ENCODE peak calls at places on chromosome 1, in six cellular contexts. A is GM23338, Y is Peyer's patch, K is esophagus squamous epithelium, J is heart left ventricle, G is AG04450. C is an unnamed sample. For H3K27me3, the result is how much of the 10 kb centered on the place peaks cover.

GRCh38 chr1:45796946-45797345 is 6.5 kb upstream of the MAST2 start:
- DNase-seq in A (no peak), Y (no peak), K (no peak), J (no peak), G (no peak), C (no peak)

GRCh38 chr1:228185641-228185965 is 20.0 kb downstream of the IBA57 start:
- DNase-seq in A (no peak), Y (no peak), K (no peak), J (no peak), G (no peak), C (no peak)

GRCh38 chr1:14970115-14970798 is 183.3 kb upstream of the TMEM51 start:
- DNase-seq in A (peak), Y (no peak), K (no peak), J (no peak), G (no peak), C (peak)

GRCh38 chr1:155173478-155174333 is at the start of gene TRIM46:
- DNase-seq in A (peak), Y (peak), K (no peak), J (no peak), G (no peak), C (peak)

GRCh38 chr1:64597151-64597550 is 127.2 kb downstream of the CACHD1 start:
- DNase-seq in A (no peak), Y (no peak), K (no peak), J (no peak), G (no peak), C (no peak)

GRCh38 chr1:93701619-93702018 is 20.0 kb upstream of the BCAR3 start:
- DNase-seq in A (no peak), Y (no peak), K (no peak), J (no peak), G (peak), C (no peak)

GRCh38 chr1:214864896-214865688 is 217.4 kb upstream of the KCNK2 start:
- DNase-seq in A (no peak), Y (no peak), K (no peak), J (no peak), G (peak), C (no peak)

GRCh38 chr1:27009601-27010197 is 3.0 kb downstream of the TENT5B start:
- DNase-seq in A (peak), Y (peak), K (no peak), J (no peak), G (no peak), C (peak)

GRCh38 chr1:66214901-66215300 is 319.1 kb upstream of the SGIP1 start:
- DNase-seq in A (no peak), Y (no peak), K (no peak), J (no peak), G (no peak), C (no peak)

GRCh38 chr1:54653036-54653435 is 11.4 kb downstream of the MROH7 start:
- DNase-seq in A (no peak), Y (no peak), K (no peak), J (no peak), G (no peak), C (no peak)

GRCh38 chr1:240582953-240583352 is 29.0 kb downstream of the GREM2 start:
- DNase-seq in A (no peak), Y (no peak), K (no peak), J (no peak), G (no peak), C (no peak)

GRCh38 chr1:148308832-148309458 is 156.9 kb upstream of the NBPF11 start:
- DNase-seq in A (peak), Y (no peak), K (no peak), J (no peak), G (no peak), C (no peak)

GRCh38 chr1:243973169-243973568 is 77.9 kb upstream of the ZBTB18 start:
- DNase-seq in A (no peak), Y (no peak), K (no peak), J (no peak), G (no peak), C (no peak)

GRCh38 chr1:203506821-203507220 is 12.9 kb downstream of the OPTC start:
- DNase-seq in A (no peak), Y (no peak), K (no peak), J (no peak), G (no peak), C (no peak)

GRCh38 chr1:58573705-58574591 is 3.1 kb downstream of the TACSTD2 start:
- DNase-seq in A (no peak), Y (no peak), K (no peak), J (no peak), G (no peak), C (no peak)

GRCh38 chr1:185309566-185309965 is 7.5 kb downstream of the IVNS1ABP start:
- DNase-seq in A (no peak), Y (no peak), K (no peak), J (no peak), G (no peak), C (no peak)

GRCh38 chr1:234120327-234120944 is 216.0 kb downstream of the SLC35F3 start:
- DNase-seq in A (no peak), Y (no peak), K (no peak), J (no peak), G (no peak), C (no peak)

GRCh38 chr1:117928881-117929339 is 511 bp downstream of the GDAP2 start:
- DNase-seq in A (peak), Y (peak), K (no peak), J (peak), G (peak), C (peak)

GRCh38 chr1:147316968-147317367 is 74.5 kb downstream of the CHD1L start:
- DNase-seq in A (no peak), Y (no peak), K (no peak), J (no peak), G (no peak), C (no peak)

GRCh38 chr1:1462318-1462966 is 9.1 kb upstream of the ATAD3B start:
- DNase-seq in A (no peak), Y (no peak), K (no peak), J (peak), G (no peak), C (peak)

GRCh38 chr1:65041014-65041413 is 74.7 kb upstream of the JAK1 start:
- DNase-seq in A (no peak), Y (no peak), K (no peak), J (no peak), G (no peak), C (no peak)

GRCh38 chr1:53561488-53562115 is 102.4 kb downstream of the DMRTB1 start:
- DNase-seq in A (no peak), Y (peak), K (no peak), J (peak), G (no peak), C (peak)

GRCh38 chr1:29280780-29281131 is 44.4 kb downstream of the PTPRU start:
- DNase-seq in A (no peak), Y (no peak), K (no peak), J (no peak), G (no peak), C (no peak)

GRCh38 chr1:202247104-202247503 is 53.5 kb downstream of the LGR6 start:
- DNase-seq in A (no peak), Y (no peak), K (no peak), J (no peak), G (no peak), C (no peak)

GRCh38 chr1:41728403-41729202 is 190.1 kb downstream of the HIVEP3 start:
- DNase-seq in A (no peak), Y (no peak), K (no peak), J (no peak), G (no peak), C (peak)

GRCh38 chr1:25049190-25049589 is 119.1 kb upstream of the RUNX3 start:
- DNase-seq in A (no peak), Y (no peak), K (no peak), J (no peak), G (no peak), C (no peak)

GRCh38 chr1:11273595-11274234 is 717 bp downstream of the UBIAD1 start:
- DNase-seq in A (no peak), Y (no peak), K (no peak), J (no peak), G (no peak), C (no peak)

GRCh38 chr1:44359234-44359937 is 4.3 kb upstream of the ERI3 start:
- DNase-seq in A (no peak), Y (no peak), K (no peak), J (no peak), G (no peak), C (no peak)

GRCh38 chr1:212482352-212483153 is 49.8 kb downstream of the NENF start:
- DNase-seq in A (no peak), Y (peak), K (no peak), J (no peak), G (no peak), C (peak)

GRCh38 chr1:60065199-60065598 is 8.4 kb downstream of the C1orf87 start:
- DNase-seq in A (no peak), Y (no peak), K (no peak), J (no peak), G (no peak), C (no peak)

GRCh38 chr1:14627608-14628489 is 29.4 kb downstream of the KAZN start:
- DNase-seq in A (no peak), Y (no peak), K (no peak), J (no peak), G (no peak), C (no peak)

GRCh38 chr1:85109475-85109874 is 61.2 kb upstream of the MCOLN3 start:
- DNase-seq in A (peak), Y (peak), K (no peak), J (no peak), G (peak), C (peak)
- TF ChIP-seq CTCF in A (peak), Y (peak), K (peak), J (peak), G (peak), C (peak)

GRCh38 chr1:6450005-6450450 is 15.9 kb downstream of the TNFRSF25 start:
- DNase-seq in A (no peak), Y (no peak), K (no peak), J (no peak), G (no peak), C (no peak)
- H3K27me3 ChIP-seq in A (under half), Y (under half), K (under half), J (half or more), G (half or more), C (half or more)

GRCh38 chr1:217272385-217272784 is 358.5 kb downstream of the GPATCH2 start:
- DNase-seq in A (no peak), Y (no peak), K (no peak), J (no peak), G (peak), C (no peak)
- TF ChIP-seq CTCF in A (no peak), Y (no peak), K (no peak), J (no peak), G (no peak), C (no peak)

GRCh38 chr1:204688007-204688406 is 2.5 kb upstream of the LRRN2 start:
- DNase-seq in A (no peak), Y (no peak), K (no peak), J (no peak), G (no peak), C (no peak)

GRCh38 chr1:204685236-204686006 is at the start of gene LRRN2:
- DNase-seq in A (peak), Y (peak), K (no peak), J (no peak), G (no peak), C (peak)

GRCh38 chr1:204684206-204684536 is 1.4 kb downstream of the LRRN2 start:
- DNase-seq in A (peak), Y (no peak), K (no peak), J (no peak), G (no peak), C (no peak)

GRCh38 chr1:204683284-204684205 is 2.0 kb downstream of the LRRN2 start:
- DNase-seq in A (no peak), Y (no peak), K (no peak), J (no peak), G (no peak), C (no peak)

DNA sequence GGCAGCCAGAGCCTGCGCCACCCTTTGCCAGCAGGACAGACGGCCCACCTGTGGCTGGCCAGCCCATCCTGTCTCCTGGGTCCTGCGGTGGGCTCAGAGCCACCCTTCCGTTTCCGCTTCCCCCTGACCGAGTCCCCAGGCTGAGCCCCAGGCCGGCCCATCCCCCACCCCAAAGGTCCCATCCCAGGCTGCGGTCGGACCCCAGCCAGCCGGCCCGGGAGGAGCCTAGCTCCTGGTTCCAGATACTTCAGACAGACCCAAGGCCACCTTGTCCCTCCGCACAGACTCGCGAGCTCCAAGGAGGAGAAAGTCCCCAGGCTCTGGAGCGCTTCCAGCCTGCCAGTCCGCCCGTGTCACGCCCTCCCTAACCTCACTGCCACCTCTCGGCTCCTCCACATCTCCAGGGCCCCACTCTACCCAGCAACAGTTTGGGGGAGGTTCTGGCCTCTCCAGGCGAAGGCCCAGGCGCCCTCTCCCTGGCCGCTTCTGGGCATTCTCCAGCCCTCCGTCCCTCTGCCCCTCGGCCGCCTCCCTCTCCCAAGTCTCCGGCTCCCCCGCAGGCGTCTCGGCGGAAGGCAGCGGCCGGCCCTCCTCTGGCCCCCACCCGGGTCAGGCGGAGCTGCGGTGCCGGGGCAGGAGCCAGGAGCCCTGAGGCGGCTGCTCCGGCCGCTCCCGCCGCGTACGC is 845 bp downstream of the LRRN2 start:
- DNase-seq in A (peak), Y (no peak), K (no peak), J (peak), G (no peak), C (peak)
- H3K27me3 ChIP-seq in A (half or more), Y (under half), K (under half), J (under half), G (under half), C (under half)

GRCh38 chr1:151175910-151176309 is at the start of gene TMOD4:
- DNase-seq in A (peak), Y (no peak), K (no peak), J (no peak), G (no peak), C (no peak)
- TF ChIP-seq CTCF in A (peak), Y (no peak), K (peak), J (peak), G (peak), C (peak)

DNA sequence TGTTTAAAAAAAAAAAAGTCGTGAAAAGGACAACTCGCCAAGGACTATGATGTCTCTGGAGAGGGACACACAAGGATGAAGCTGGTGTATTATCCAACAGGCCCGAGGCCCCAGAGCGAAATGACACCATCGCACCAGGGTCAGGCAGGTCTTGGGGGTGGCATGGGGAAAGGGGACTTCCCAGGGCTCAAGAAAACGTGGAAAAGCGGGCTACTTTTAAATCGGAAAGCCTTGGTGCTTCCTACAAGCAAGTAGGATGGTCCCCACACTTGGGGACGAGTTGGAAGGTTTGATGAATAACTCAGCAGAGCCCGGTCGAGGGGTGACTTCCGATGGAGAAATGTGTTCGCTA is 505 bp upstream of the GNPAT start:
- DNase-seq in A (no peak), Y (no peak), K (no peak), J (no peak), G (no peak), C (no peak)
- H3K27me3 ChIP-seq in A (under half), Y (under half), K (under half), J (under half), G (under half), C (under half)

DNA sequence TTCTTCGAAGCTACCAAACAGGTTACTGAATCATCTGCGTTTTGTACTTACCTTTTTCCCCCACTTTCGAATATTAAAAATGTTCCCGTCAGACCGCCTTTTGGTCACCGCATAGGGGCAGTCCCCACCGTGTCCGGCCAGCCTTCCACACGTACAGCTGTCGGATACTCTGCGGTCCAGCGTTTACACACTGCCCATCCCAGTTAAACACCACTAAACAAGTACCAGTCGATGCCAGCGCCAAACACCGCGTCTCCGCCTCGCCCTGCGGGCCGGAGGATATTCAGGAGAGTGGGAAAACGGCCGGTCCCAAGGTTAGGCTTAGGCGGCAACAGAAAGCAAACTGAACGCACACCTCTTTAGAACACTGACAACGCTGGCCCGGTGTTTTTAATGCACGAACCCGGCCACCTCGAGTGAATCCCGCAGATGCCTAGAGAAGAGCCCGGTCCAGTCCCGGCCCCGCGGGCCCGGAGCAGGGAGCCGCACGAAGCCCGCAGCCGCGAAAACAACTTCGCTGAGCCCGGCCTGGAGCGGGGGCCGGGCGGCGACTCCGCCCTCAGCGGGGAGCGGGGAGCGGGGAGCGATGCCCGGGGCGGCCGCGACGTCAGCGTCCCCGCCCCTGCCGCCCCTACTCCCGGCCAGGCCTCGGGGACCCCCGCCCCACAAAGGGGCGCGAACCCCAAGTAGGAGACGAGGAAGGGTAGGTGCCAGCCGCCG is 730 bp upstream of the PHF13 start:
- DNase-seq in A (peak), Y (no peak), K (no peak), J (peak), G (no peak), C (peak)
- TF ChIP-seq CTCF in A (no peak), Y (no peak), K (no peak), J (no peak), G (no peak), C (no peak)

DNA sequence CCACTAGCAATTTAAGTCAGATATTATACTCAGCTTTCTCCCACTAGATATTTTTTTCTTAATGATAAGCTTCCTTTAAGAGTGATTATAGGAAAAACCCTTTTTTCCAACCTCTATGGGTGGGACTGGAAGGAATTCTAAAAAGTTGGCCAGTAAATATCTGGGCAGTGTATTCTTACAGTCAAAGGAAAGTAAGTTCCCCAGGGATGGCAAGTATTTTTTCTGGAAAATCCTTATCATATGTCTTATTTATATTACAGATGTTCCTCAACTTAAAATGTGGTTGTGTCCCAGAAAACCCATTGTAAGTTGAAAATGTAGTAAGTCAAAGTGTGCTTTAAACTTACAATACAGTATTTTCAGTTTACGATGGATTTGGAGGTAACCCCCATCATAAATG is 29.2 kb downstream of the CMPK1 start:
- DNase-seq in A (no peak), Y (no peak), K (no peak), J (no peak), G (no peak), C (no peak)
- H3K27me3 ChIP-seq in A (under half), Y (under half), K (under half), J (under half), G (under half), C (under half)